ENCODE peak calls at places on chromosome 13, in four cellular contexts. Z is AG10803, I is cardiac fibroblast, L is NAMALWA. N is an unnamed sample.

GRCh38 chr13:62704795-62705329 is 1289.2 kb upstream of the PCDH20 start:
- DNase-seq in Z (no peak), L (no peak), I (no peak), N (no peak)

GRCh38 chr13:26037302-26037701 is 14.5 kb downstream of the SHISA2 start:
- DNase-seq in L (peak; percentile 62), I (peak; percentile 28), Z (no peak), N (peak; percentile 30)

GRCh38 chr13:63124863-63125262 is 1709.2 kb upstream of the PCDH20 start:
- DNase-seq in Z (peak; percentile 21), L (peak; percentile 67), I (peak; percentile 52), N (no peak)

GRCh38 chr13:91904005-91904404 is 505.6 kb downstream of the GPC5 start:
- DNase-seq in L (peak; percentile 20), Z (no peak), I (no peak), N (no peak)

GRCh38 chr13:113991191-113991669 is 17.4 kb upstream of the C13orf46 start:
- DNase-seq in Z (no peak), I (no peak), L (no peak), N (no peak)

GRCh38 chr13:35478384-35479222 is 2.1 kb upstream of the MAB21L1 start:
- DNase-seq in L (no peak), I (no peak), Z (no peak), N (no peak)

GRCh38 chr13:67042556-67042955 is 187.6 kb downstream of the PCDH9 start:
- DNase-seq in L (no peak), Z (no peak), I (no peak), N (no peak)

GRCh38 chr13:113427562-113428468 is 25.5 kb downstream of the ADPRHL1 start:
- DNase-seq in L (no peak), I (peak; percentile 22), Z (peak; percentile 43), N (no peak)

GRCh38 chr13:113437408-113438010 is 15.8 kb downstream of the ADPRHL1 start:
- DNase-seq in Z (no peak), I (peak; percentile 9), L (peak; percentile 41), N (no peak)

N was measured in RPMI8226.